ENCODE peak calls at places on chromosomes 12 and 14, in four cellular contexts. O, S, M and I are unnamed samples.

GRCh38 chr12:38850463-38850862 is 54.9 kb downstream of the CPNE8 start:
- DNase-seq in O (no peak), S (no peak), M (peak), I (no peak)

GRCh38 chr12:116613256-116613655 is 54.1 kb downstream of the MAP1LC3B2 start:
- DNase-seq in O (no peak), M (no peak), S (no peak), I (no peak)

GRCh38 chr12:85920324-85920947 is 46.3 kb downstream of the NTS start:
- DNase-seq in O (no peak), S (no peak), M (peak), I (no peak)

GRCh38 chr14:105485720-105486332 is 860 bp upstream of the CRIP1 start:
- DNase-seq in S (peak), O (peak), M (no peak), I (peak)

GRCh38 chr14:71529855-71530254 is 402.4 kb upstream of the RGS6 start:
- DNase-seq in M (peak), O (no peak), S (no peak), I (no peak)

GRCh38 chr12:39532448-39532847 is 87.2 kb downstream of the ABCD2 start:
- DNase-seq in M (no peak), O (no peak), S (no peak), I (no peak)

GRCh38 chr12:106527356-106527755 is 55.4 kb upstream of the RFX4 start:
- DNase-seq in S (no peak), M (peak), O (no peak), I (no peak)

GRCh38 chr14:75469606-75470237 is 41.9 kb downstream of the JDP2 start:
- DNase-seq in O (no peak), S (no peak), M (no peak), I (no peak)

GRCh38 chr12:124829008-124829707 is 34.5 kb downstream of the SCARB1 start:
- DNase-seq in S (no peak), O (no peak), M (peak), I (no peak)

GRCh38 chr12:4444031-4444430 is 1.6 kb downstream of the FGF6 start:
- DNase-seq in O (no peak), M (no peak), S (no peak), I (no peak)

GRCh38 chr14:95431199-95432145 is 85.0 kb downstream of the SYNE3 start:
- DNase-seq in M (peak), O (peak), S (peak), I (no peak)

GRCh38 chr12:119061208-119061796 is 80.0 kb downstream of the SRRM4 start:
- DNase-seq in O (peak), S (no peak), M (peak), I (peak)

GRCh38 chr14:92040431-92041040 is 677 bp upstream of the TRIP11 start:
- DNase-seq in M (peak), S (no peak), O (peak), I (no peak)

GRCh38 chr14:89954045-89955021 is at the start of gene EFCAB11:
- DNase-seq in S (peak), M (peak), O (peak), I (peak)
- TF ChIP-seq CTCF in S (no peak), M (peak), O (peak), I (no peak)

GRCh38 chr14:65104791-65105190 is 2.5 kb upstream of the MAX start:
- DNase-seq in S (no peak), O (no peak), M (no peak), I (no peak)

GRCh38 chr14:65101631-65102440 is 481 bp downstream of the MAX start:
- DNase-seq in M (no peak), S (peak), O (peak), I (peak)

GRCh38 chr14:65100905-65101541 is 1.3 kb downstream of the MAX start:
- DNase-seq in S (no peak), M (peak), O (no peak), I (no peak)

GRCh38 chr14:65102441-65103149 is at the start of gene MAX:
- DNase-seq in M (peak), O (peak), S (peak), I (peak)

DNA sequence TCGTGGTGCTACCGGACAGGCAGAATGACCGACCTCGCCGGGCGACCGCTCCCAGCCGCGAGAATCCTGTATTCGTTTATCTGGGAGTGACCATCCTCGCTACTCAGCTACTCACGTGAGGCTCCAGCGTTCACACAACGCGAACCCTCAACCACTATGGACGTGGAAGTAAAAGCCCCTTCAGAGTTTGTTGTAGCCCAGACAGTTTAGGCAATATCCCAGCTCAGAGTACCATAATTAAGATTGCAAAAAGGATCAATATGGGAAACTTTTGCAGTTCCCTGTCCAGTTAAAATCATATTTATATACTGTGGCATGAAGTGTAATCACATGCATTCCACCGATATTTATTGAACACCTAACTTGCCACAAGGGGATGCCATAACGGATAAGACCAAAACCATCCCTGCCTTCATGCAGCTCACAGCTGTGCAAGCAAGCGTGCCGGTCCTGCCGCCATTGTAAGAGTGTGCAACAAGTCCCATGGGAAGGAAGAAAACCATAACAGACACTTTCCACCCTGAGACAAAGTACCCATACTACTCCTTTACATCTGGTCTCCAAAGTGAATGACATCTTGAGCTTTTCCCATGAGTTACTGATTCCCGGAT is 938 bp upstream of the MAX start:
- DNase-seq in M (peak), O (no peak), S (peak), I (no peak)
- TF ChIP-seq CTCF in M (peak), O (no peak), S (peak), I (no peak)

GRCh38 chr12:60494249-60494648 is 898.4 kb downstream of the SLC16A7 start:
- DNase-seq in M (peak), O (peak), S (no peak), I (no peak)
- TF ChIP-seq CTCF in M (peak), O (peak), S (peak), I (peak)

GRCh38 chr14:80927385-80927989 is 14.1 kb downstream of the CEP128 start:
- DNase-seq in S (no peak), M (no peak), O (no peak), I (no peak)
- TF ChIP-seq CTCF in S (no peak), M (no peak), O (peak), I (no peak)

GRCh38 chr12:103840881-103841689 is at the start of gene NT5DC3:
- DNase-seq in S (peak), M (peak), O (peak), I (peak)
- TF ChIP-seq CTCF in S (no peak), M (no peak), O (no peak), I (no peak)

DNA sequence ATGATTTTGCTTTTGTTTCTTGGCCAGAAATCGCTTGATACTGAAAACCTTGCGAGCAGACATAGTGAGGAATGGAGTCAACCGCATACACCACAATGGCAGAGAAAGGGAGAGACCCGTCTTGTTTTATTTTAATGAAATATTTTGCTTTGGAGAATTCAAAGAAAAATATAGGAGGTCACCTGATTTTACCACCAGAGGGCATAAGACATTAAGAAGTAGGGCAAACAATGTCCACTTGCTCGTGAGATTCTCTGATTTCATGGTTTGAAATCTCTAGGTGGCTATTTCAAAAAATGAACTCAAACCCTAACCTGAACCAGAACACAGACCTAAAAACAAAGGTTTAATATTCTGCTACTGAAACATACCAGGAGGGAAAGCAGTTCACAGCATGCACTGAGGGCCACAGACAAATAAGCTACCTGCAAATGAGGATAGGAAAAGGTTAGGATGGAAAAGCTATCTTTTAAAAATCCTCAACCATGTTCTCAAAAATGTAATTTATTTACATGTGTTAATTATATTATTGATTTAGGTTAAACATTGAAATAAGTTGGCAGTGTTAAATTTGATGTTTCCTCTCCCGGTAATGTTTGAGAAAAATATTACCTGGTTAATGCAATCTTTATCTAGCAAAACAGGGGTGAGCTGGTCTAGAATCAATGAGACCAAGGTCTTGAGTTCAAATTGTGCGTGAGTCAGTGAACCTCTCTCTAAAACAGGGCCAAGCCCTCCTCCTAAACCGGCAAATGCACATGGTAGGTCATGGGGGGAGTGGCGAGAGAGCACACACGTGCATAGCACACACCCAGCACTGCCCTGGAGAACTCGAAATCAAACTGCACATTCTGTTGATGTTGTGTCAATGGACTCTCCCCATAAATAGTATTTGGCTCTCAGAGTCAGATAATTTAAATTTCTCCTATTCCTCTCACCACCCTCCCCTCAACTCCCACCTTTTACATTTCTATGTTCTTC is 12.5 kb downstream of the IFNG-AS1 start:
- DNase-seq in M (peak), O (no peak), S (no peak), I (no peak)
- TF ChIP-seq CTCF in M (peak), O (peak), S (peak), I (peak)